ENCODE peak calls at places on chromosomes 7 and 10, in seven cellular contexts. Z is lower lobe of right lung; J is tibial artery; C is CD8-positive, alpha-beta memory T cell; A is right cardiac atrium; B is fibroblast of lung; N is ovary. W is an unnamed sample.

GRCh38 chr7:45181991-45182855 is 24.6 kb downstream of the RAMP3 start:
- DNase-seq in B (no peak), J (peak; percentile 57), A (no peak), C (no peak), N (no peak), Z (peak; percentile 20), W (peak; percentile 71)

GRCh38 chr10:50937230-50937907 is 51.9 kb upstream of the A1CF start:
- DNase-seq in A (no peak), Z (no peak), J (no peak), B (peak; percentile 75), N (no peak), C (no peak), W (no peak)

GRCh38 chr7:89133357-89133756 is 337.8 kb upstream of the TEX47 start:
- DNase-seq in C (no peak), J (no peak), N (no peak), B (no peak), Z (no peak), A (no peak), W (no peak)

GRCh38 chr10:131982185-131982756 is 548 bp upstream of the BNIP3 start:
- DNase-seq in N (no peak), J (no peak), C (no peak), Z (no peak), A (peak; percentile 69), B (no peak), W (no peak)

GRCh38 chr7:867001-867405 is 9.4 kb upstream of the GET4 start:
- DNase-seq in Z (no peak), J (peak; percentile 98), B (peak; percentile 98), N (peak; percentile 81), C (no peak), A (peak; percentile 80), W (peak; percentile 68)

GRCh38 chr7:94696981-94697670 is 41.2 kb upstream of the SGCE start:
- DNase-seq in J (peak; percentile 73), C (no peak), Z (no peak), N (peak; percentile 83), A (peak; percentile 25), B (peak; percentile 98), W (no peak)

GRCh38 chr10:117165557-117166419 is 27.7 kb upstream of the VAX1 start:
- DNase-seq in A (peak; percentile 69), Z (peak; percentile 59), C (no peak), N (no peak), B (peak; percentile 30), J (peak; percentile 65), W (no peak)

GRCh38 chr7:143013473-143013872 is 13.5 kb downstream of the OR9A2 start:
- DNase-seq in C (no peak), Z (no peak), B (no peak), J (no peak), N (no peak), A (no peak), W (no peak)

GRCh38 chr10:3195706-3196105 is 23.1 kb upstream of the PITRM1 start:
- DNase-seq in C (no peak), A (no peak), N (no peak), Z (no peak), B (no peak), J (no peak), W (no peak)

GRCh38 chr7:86598721-86599120 is 45.0 kb upstream of the GRM3 start:
- DNase-seq in B (no peak), Z (no peak), A (no peak), J (no peak), N (no peak), C (no peak), W (peak; percentile 57)

GRCh38 chr7:75727881-75728592 is 10.7 kb downstream of the HIP1 start:
- DNase-seq in B (no peak), J (peak; percentile 74), N (peak; percentile 43), A (no peak), C (peak; percentile 89), Z (peak; percentile 91), W (peak; percentile 78)

GRCh38 chr10:131831561-131831960 is 69.2 kb upstream of the PPP2R2D start:
- DNase-seq in J (peak; percentile 49), Z (peak; percentile 41), C (no peak), A (peak; percentile 44), B (no peak), N (no peak), W (peak; percentile 64)

GRCh38 chr7:33201821-33202220 is 72.5 kb downstream of the BBS9 start:
- DNase-seq in B (no peak), J (no peak), A (no peak), N (no peak), C (no peak), Z (no peak), W (no peak)

DNA sequence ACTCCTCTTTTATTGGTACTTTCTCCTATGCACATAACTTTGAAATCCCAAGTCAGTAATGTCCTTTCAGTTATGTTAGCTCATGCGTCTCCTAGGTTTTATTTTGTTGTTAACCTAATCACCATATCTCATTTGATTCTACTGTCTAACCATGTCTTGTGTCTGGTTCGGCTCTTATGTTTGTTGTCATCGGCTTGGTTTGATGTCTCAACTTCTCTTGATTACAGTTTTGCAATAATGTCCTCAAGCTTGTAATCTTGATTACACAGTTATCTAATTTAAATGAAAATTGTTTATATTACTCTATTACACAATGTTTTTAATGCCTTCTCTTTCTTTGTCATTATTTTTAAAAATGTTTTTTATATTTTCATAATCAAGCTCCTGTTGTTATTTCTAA is 35.9 kb upstream of the SEMA3A start:
- DNase-seq in J (no peak), N (no peak), B (peak; percentile 30), C (no peak), A (no peak), Z (no peak), W (no peak)
- H3K4me3 ChIP-seq in J (no peak overlapping the region), N (no peak overlapping the region), B (no peak overlapping the region), C (no peak overlapping the region), A (no peak overlapping the region), Z (no peak overlapping the region), W (no peak overlapping the region)

DNA sequence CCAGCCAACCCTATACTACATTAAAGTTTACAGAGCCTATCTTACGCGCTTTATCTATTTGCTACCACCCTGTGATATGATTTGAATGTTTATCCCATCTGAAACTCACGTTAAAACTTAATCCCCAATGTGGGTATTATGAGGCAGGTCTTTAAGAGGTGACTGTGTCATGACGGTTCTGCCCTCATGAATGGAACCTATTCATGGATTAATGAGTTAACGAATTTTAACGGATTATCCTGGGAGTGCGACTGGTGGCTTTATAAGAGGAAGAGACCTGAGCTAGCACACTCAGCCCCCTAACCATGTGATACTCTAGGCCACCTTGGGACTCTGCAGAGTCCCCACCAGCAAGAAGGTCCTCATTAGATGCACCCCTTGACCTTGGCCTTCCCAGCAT is 37.8 kb downstream of the SRPK2 start:
- DNase-seq in N (no peak), J (no peak), Z (no peak), C (no peak), A (no peak), B (no peak), W (no peak)
- H3K4me1 ChIP-seq in N (peaks cover 12% of the 10 kb centered on the region), J (peaks cover 43% of the 10 kb centered on the region), Z (peaks cover 57% of the 10 kb centered on the region), C (peaks cover 83% of the 10 kb centered on the region), A (peaks cover 19% of the 10 kb centered on the region), B (peaks cover 20% of the 10 kb centered on the region), W (peaks cover 100% of the 10 kb centered on the region)

DNA sequence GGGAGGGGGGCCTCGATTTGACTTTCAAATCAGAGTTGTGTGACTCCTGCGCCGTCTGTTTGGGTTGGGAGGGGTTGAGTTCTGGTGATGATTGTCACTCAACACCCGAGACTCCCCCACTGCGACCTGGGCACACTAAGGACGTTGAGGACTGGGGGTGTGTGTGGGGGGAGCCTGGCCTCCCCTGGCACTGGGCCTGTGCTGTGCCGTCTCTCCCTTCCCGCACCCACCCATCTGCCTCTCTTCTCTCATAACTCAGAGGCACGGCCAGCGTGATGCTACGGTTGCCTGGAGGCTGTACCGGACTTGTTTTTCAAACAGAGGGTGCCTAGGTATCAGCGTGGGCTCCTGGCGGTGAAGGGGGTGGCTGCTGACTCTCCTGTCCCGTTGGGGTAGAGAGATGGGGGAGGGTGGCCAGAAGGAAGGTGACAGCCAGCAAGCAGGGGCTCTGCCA is 56.7 kb upstream of the PFKFB3 start:
- DNase-seq in B (no peak), C (no peak), J (no peak), N (no peak), A (peak; percentile 62), Z (no peak), W (no peak)
- H3K4me3 ChIP-seq in B (peak overlapping the region; percentile 69), C (peak overlapping the region; percentile 74), J (peak overlapping the region; percentile 92), N (peak overlapping the region; percentile 59), A (peak overlapping the region; percentile 73), Z (peak overlapping the region; percentile 91), W (peak overlapping the region; percentile 84)

GRCh38 chr7:27151341-27151944 is 940 bp downstream of the HOXA3 start:
- DNase-seq in A (no peak), Z (peak; percentile 50), C (no peak), B (no peak), N (no peak), J (peak; percentile 81), W (peak; percentile 79)

GRCh38 chr7:27153526-27153925 is 1.1 kb upstream of the HOXA3 start:
- DNase-seq in C (no peak), N (no peak), Z (no peak), B (no peak), A (no peak), J (no peak), W (no peak)

GRCh38 chr7:27154369-27154768 is 2.0 kb upstream of the HOXA3 start:
- DNase-seq in Z (no peak), A (peak; percentile 38), N (no peak), C (no peak), B (no peak), J (peak; percentile 60), W (no peak)

GRCh38 chr7:27151945-27152815 is at the start of gene HOXA3:
- DNase-seq in N (no peak), B (peak; percentile 74), J (peak; percentile 90), C (no peak), A (no peak), Z (peak; percentile 59), W (peak; percentile 76)

GRCh38 chr7:27152816-27153486 is 568 bp upstream of the HOXA3 start:
- DNase-seq in Z (peak; percentile 48), J (no peak), B (no peak), C (no peak), A (no peak), N (no peak), W (peak; percentile 59)
- H3K4me1 ChIP-seq in Z (peaks cover 66% of the 10 kb centered on the region), J (peaks cover 51% of the 10 kb centered on the region), B (peaks cover 14% of the 10 kb centered on the region), C (peaks cover 47% of the 10 kb centered on the region), A (peaks cover 9% of the 10 kb centered on the region), N (peaks cover 6% of the 10 kb centered on the region), W (peaks cover 79% of the 10 kb centered on the region)

DNA sequence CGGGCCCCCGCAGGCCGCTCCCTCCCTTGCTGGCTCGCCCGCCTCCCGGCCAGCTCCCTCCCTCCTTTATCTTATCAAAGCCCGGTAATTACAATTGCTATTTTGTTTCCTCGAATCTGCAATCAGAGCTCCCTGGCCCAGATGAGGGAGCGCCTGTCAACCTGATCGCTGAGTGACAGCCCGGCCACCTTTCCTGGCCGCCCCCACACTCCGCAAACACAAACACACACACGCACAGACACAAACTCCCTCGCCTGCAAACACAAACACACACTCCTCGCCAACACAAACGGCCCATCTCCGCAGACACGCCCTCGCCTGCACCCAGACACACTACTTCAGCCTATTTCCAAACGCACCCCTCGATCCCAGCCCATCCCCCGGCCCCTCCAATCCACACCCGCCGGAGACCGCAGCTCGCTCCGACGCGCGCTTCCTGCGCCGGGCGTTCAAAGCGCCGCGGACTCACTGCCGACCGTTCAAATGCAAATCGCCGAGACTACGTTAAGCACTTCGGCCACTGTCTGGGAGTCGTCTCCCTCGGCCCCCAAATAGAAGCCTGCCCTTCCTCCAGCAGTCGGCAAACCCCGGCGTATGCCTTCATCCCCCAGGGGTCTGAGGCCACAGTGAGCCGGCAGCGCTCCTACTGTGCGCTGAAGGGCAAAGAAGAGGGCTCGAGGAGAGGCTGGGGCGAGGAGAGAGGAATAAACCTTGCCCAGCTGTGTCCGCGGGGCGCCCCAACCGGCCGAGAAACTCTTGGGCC is 3.0 kb upstream of the FGF8 start:
- DNase-seq in Z (peak; percentile 53), J (peak; percentile 64), N (no peak), C (no peak), B (peak; percentile 33), A (peak; percentile 72), W (peak; percentile 81)
- H3K4me3 ChIP-seq in Z (peak overlapping the region; percentile 56), J (peak overlapping the region; percentile 40), N (peak overlapping the region; percentile 16), C (peak overlapping the region; percentile 25), B (no peak overlapping the region), A (peak overlapping the region; percentile 34), W (peak overlapping the region; percentile 47)